ENCODE peak calls at places on chromosomes 13 and 19, in six cellular contexts. One of them, this sample, is unnamed.

GRCh38 chr13:40517486-40518311 is 148.7 kb downstream of the FOXO1 start:
- DNase-seq in AG04449: no peak
- DNase-seq in mucosa of descending colon: no peak
- DNase-seq in naive thymus-derived CD4-positive, alpha-beta T cell: no peak
- DNase-seq in fibroblast of lung: no peak
- DNase-seq in MG63: no peak
- DNase-seq in this sample: no peak

GRCh38 chr13:82661126-82661525 is 1221.1 kb downstream of the SLITRK1 start:
- DNase-seq in AG04449: no peak
- DNase-seq in mucosa of descending colon: no peak
- DNase-seq in naive thymus-derived CD4-positive, alpha-beta T cell: no peak
- DNase-seq in fibroblast of lung: no peak
- DNase-seq in MG63: no peak
- DNase-seq in this sample: no peak

GRCh38 chr13:46523972-46524737 is 28.8 kb upstream of the LRCH1 start:
- DNase-seq in naive thymus-derived CD4-positive, alpha-beta T cell: no peak
- DNase-seq in MG63: peak
- DNase-seq in AG04449: no peak
- DNase-seq in mucosa of descending colon: no peak
- DNase-seq in fibroblast of lung: peak
- DNase-seq in this sample: peak

GRCh38 chr19:10228925-10229324 is 2.2 kb downstream of the S1PR2 start:
- DNase-seq in AG04449: no peak
- DNase-seq in fibroblast of lung: peak
- DNase-seq in mucosa of descending colon: no peak
- DNase-seq in MG63: peak
- DNase-seq in naive thymus-derived CD4-positive, alpha-beta T cell: no peak
- DNase-seq in this sample: peak

GRCh38 chr13:41934994-41935393 is 25.9 kb downstream of the VWA8 start:
- DNase-seq in MG63: no peak
- DNase-seq in mucosa of descending colon: no peak
- DNase-seq in AG04449: no peak
- DNase-seq in fibroblast of lung: no peak
- DNase-seq in naive thymus-derived CD4-positive, alpha-beta T cell: no peak
- DNase-seq in this sample: no peak

GRCh38 chr13:108463365-108463764 is 166.0 kb upstream of the MYO16 start:
- DNase-seq in naive thymus-derived CD4-positive, alpha-beta T cell: no peak
- DNase-seq in fibroblast of lung: peak
- DNase-seq in mucosa of descending colon: no peak
- DNase-seq in MG63: no peak
- DNase-seq in AG04449: peak
- DNase-seq in this sample: no peak

GRCh38 chr13:102589291-102589822 is 7.4 kb upstream of the TPP2 start:
- DNase-seq in MG63: no peak
- DNase-seq in mucosa of descending colon: no peak
- DNase-seq in AG04449: no peak
- DNase-seq in naive thymus-derived CD4-positive, alpha-beta T cell: no peak
- DNase-seq in fibroblast of lung: no peak
- DNase-seq in this sample: no peak

GRCh38 chr13:29969286-29969685 is 118.9 kb upstream of the UBL3 start:
- DNase-seq in naive thymus-derived CD4-positive, alpha-beta T cell: no peak
- DNase-seq in MG63: peak
- DNase-seq in mucosa of descending colon: no peak
- DNase-seq in fibroblast of lung: peak
- DNase-seq in AG04449: peak
- DNase-seq in this sample: no peak

GRCh38 chr13:111458001-111458531 is 137.6 kb downstream of the TEX29 start:
- DNase-seq in naive thymus-derived CD4-positive, alpha-beta T cell: no peak
- DNase-seq in MG63: no peak
- DNase-seq in fibroblast of lung: no peak
- DNase-seq in AG04449: no peak
- DNase-seq in mucosa of descending colon: no peak
- DNase-seq in this sample: no peak

GRCh38 chr13:112996671-112997091 is 27.7 kb downstream of the MCF2L start:
- DNase-seq in AG04449: no peak
- DNase-seq in naive thymus-derived CD4-positive, alpha-beta T cell: no peak
- DNase-seq in fibroblast of lung: no peak
- DNase-seq in mucosa of descending colon: peak
- DNase-seq in MG63: no peak
- DNase-seq in this sample: no peak

GRCh38 chr13:101773062-101773461 is 320.6 kb downstream of the ITGBL1 start:
- DNase-seq in fibroblast of lung: no peak
- DNase-seq in AG04449: no peak
- DNase-seq in mucosa of descending colon: no peak
- DNase-seq in naive thymus-derived CD4-positive, alpha-beta T cell: no peak
- DNase-seq in MG63: no peak
- DNase-seq in this sample: no peak

GRCh38 chr19:54458648-54459281 is 4.8 kb downstream of the LENG9 start:
- DNase-seq in AG04449: no peak
- DNase-seq in MG63: no peak
- DNase-seq in naive thymus-derived CD4-positive, alpha-beta T cell: no peak
- DNase-seq in fibroblast of lung: no peak
- DNase-seq in mucosa of descending colon: no peak
- DNase-seq in this sample: no peak

GRCh38 chr13:25881946-25882574 is 169.8 kb downstream of the SHISA2 start:
- DNase-seq in naive thymus-derived CD4-positive, alpha-beta T cell: no peak
- DNase-seq in MG63: no peak
- DNase-seq in mucosa of descending colon: no peak
- DNase-seq in fibroblast of lung: peak
- DNase-seq in AG04449: no peak
- DNase-seq in this sample: peak

GRCh38 chr19:28142258-28142657 is 1070.7 kb downstream of the UQCRFS1 start:
- DNase-seq in mucosa of descending colon: no peak
- DNase-seq in naive thymus-derived CD4-positive, alpha-beta T cell: no peak
- DNase-seq in fibroblast of lung: no peak
- DNase-seq in AG04449: no peak
- DNase-seq in MG63: no peak
- DNase-seq in this sample: no peak

GRCh38 chr19:35931161-35931873 is 4.9 kb upstream of the LRFN3 start:
- DNase-seq in naive thymus-derived CD4-positive, alpha-beta T cell: peak
- DNase-seq in MG63: peak
- DNase-seq in mucosa of descending colon: peak
- DNase-seq in AG04449: peak
- DNase-seq in fibroblast of lung: peak
- DNase-seq in this sample: peak

GRCh38 chr19:48196933-48197665 is 26.6 kb downstream of the ZSWIM9 start:
- DNase-seq in naive thymus-derived CD4-positive, alpha-beta T cell: no peak
- DNase-seq in MG63: no peak
- DNase-seq in AG04449: no peak
- DNase-seq in mucosa of descending colon: no peak
- DNase-seq in fibroblast of lung: no peak
- DNase-seq in this sample: no peak

GRCh38 chr13:79918620-79919019 is 422.3 kb downstream of the SPRY2 start:
- DNase-seq in AG04449: no peak
- DNase-seq in naive thymus-derived CD4-positive, alpha-beta T cell: no peak
- DNase-seq in MG63: no peak
- DNase-seq in mucosa of descending colon: no peak
- DNase-seq in fibroblast of lung: no peak
- DNase-seq in this sample: peak

GRCh38 chr19:50036905-50037304 is 11.1 kb downstream of the ZNF473 start:
- DNase-seq in mucosa of descending colon: no peak
- DNase-seq in fibroblast of lung: no peak
- DNase-seq in naive thymus-derived CD4-positive, alpha-beta T cell: no peak
- DNase-seq in AG04449: no peak
- DNase-seq in MG63: no peak
- DNase-seq in this sample: no peak

GRCh38 chr13:31909889-31910551 is 121.6 kb upstream of the FRY start:
- DNase-seq in mucosa of descending colon: no peak
- DNase-seq in naive thymus-derived CD4-positive, alpha-beta T cell: peak
- DNase-seq in AG04449: no peak
- DNase-seq in fibroblast of lung: peak
- DNase-seq in MG63: peak
- DNase-seq in this sample: peak

GRCh38 chr19:329876-330275 is 14.7 kb downstream of the MIER2 start:
- DNase-seq in naive thymus-derived CD4-positive, alpha-beta T cell: no peak
- DNase-seq in fibroblast of lung: no peak
- DNase-seq in AG04449: no peak
- DNase-seq in MG63: no peak
- DNase-seq in mucosa of descending colon: no peak
- DNase-seq in this sample: no peak

GRCh38 chr13:26895081-26895807 is 134.7 kb upstream of the GPR12 start:
- DNase-seq in mucosa of descending colon: no peak
- DNase-seq in fibroblast of lung: no peak
- DNase-seq in MG63: no peak
- DNase-seq in naive thymus-derived CD4-positive, alpha-beta T cell: no peak
- DNase-seq in AG04449: no peak
- DNase-seq in this sample: no peak

GRCh38 chr13:101473458-101473857 is 21.0 kb downstream of the ITGBL1 start:
- DNase-seq in naive thymus-derived CD4-positive, alpha-beta T cell: no peak
- DNase-seq in fibroblast of lung: peak
- DNase-seq in AG04449: peak
- DNase-seq in mucosa of descending colon: no peak
- DNase-seq in MG63: peak
- DNase-seq in this sample: no peak

GRCh38 chr13:21232196-21232595 is 55.7 kb downstream of the MRPL57 start:
- DNase-seq in mucosa of descending colon: no peak
- DNase-seq in MG63: peak
- DNase-seq in AG04449: no peak
- DNase-seq in naive thymus-derived CD4-positive, alpha-beta T cell: no peak
- DNase-seq in fibroblast of lung: peak
- DNase-seq in this sample: no peak

GRCh38 chr13:45564108-45564507 is 51.4 kb downstream of the ERICH6B start:
- DNase-seq in naive thymus-derived CD4-positive, alpha-beta T cell: no peak
- DNase-seq in MG63: peak
- DNase-seq in mucosa of descending colon: no peak
- DNase-seq in fibroblast of lung: peak
- DNase-seq in AG04449: peak
- DNase-seq in this sample: peak

GRCh38 chr13:49225358-49226042 is 5.4 kb downstream of the MLNR start:
- DNase-seq in MG63: no peak
- DNase-seq in AG04449: no peak
- DNase-seq in naive thymus-derived CD4-positive, alpha-beta T cell: no peak
- DNase-seq in mucosa of descending colon: no peak
- DNase-seq in fibroblast of lung: no peak
- DNase-seq in this sample: no peak

GRCh38 chr19:52270266-52270885 is 989 bp downstream of the ZNF766 start:
- DNase-seq in naive thymus-derived CD4-positive, alpha-beta T cell: no peak
- DNase-seq in AG04449: no peak
- DNase-seq in fibroblast of lung: no peak
- DNase-seq in mucosa of descending colon: no peak
- DNase-seq in MG63: peak
- DNase-seq in this sample: peak

GRCh38 chr19:27754700-27755099 is 1458.3 kb downstream of the UQCRFS1 start:
- DNase-seq in mucosa of descending colon: no peak
- DNase-seq in fibroblast of lung: no peak
- DNase-seq in AG04449: no peak
- DNase-seq in MG63: no peak
- DNase-seq in naive thymus-derived CD4-positive, alpha-beta T cell: no peak
- DNase-seq in this sample: no peak

GRCh38 chr13:39326471-39326870 is 276.5 kb downstream of the LHFPL6 start:
- DNase-seq in naive thymus-derived CD4-positive, alpha-beta T cell: no peak
- DNase-seq in AG04449: no peak
- DNase-seq in fibroblast of lung: peak
- DNase-seq in MG63: no peak
- DNase-seq in mucosa of descending colon: no peak
- DNase-seq in this sample: no peak

DNA sequence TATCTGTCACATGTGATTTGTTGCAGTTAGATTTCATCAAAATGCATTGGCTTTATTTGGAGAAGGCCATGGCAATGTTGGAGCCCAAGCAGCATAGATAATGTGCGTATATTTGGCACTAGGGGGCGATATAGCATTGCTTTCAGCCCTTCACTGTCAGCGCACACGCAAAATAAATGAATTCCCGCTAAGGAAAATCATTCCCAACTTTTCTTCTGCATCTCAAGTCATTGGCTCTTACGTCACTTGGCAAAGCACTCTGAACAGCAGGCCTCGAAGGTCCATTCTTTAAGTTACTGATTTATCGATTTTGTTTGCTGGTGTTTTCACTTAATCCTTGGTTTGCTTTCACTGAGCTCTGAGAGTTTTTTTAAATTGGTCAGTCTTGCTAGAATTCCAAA is 97.9 kb upstream of the IPO5 start:
- DNase-seq in AG04449: peak
- DNase-seq in fibroblast of lung: peak
- DNase-seq in mucosa of descending colon: no peak
- DNase-seq in MG63: peak
- DNase-seq in naive thymus-derived CD4-positive, alpha-beta T cell: no peak
- DNase-seq in this sample: peak
- H3K4me3 ChIP-seq in AG04449: no peak
- H3K4me3 ChIP-seq in fibroblast of lung: no peak
- H3K4me3 ChIP-seq in mucosa of descending colon: no peak
- H3K4me3 ChIP-seq in MG63: no peak
- H3K4me3 ChIP-seq in naive thymus-derived CD4-positive, alpha-beta T cell: no peak
- H3K4me3 ChIP-seq in this sample: peak

GRCh38 chr19:43841990-43842389 is 14.9 kb downstream of the ZNF283 start:
- DNase-seq in MG63: no peak
- DNase-seq in mucosa of descending colon: no peak
- DNase-seq in AG04449: no peak
- DNase-seq in fibroblast of lung: no peak
- DNase-seq in naive thymus-derived CD4-positive, alpha-beta T cell: no peak
- DNase-seq in this sample: no peak

GRCh38 chr19:43839139-43839538 is 12.0 kb downstream of the ZNF283 start:
- DNase-seq in MG63: no peak
- DNase-seq in mucosa of descending colon: no peak
- DNase-seq in fibroblast of lung: no peak
- DNase-seq in AG04449: no peak
- DNase-seq in naive thymus-derived CD4-positive, alpha-beta T cell: no peak
- DNase-seq in this sample: no peak
- H3K4me3 ChIP-seq in MG63: no peak
- H3K4me3 ChIP-seq in mucosa of descending colon: no peak
- H3K4me3 ChIP-seq in fibroblast of lung: no peak
- H3K4me3 ChIP-seq in AG04449: no peak
- H3K4me3 ChIP-seq in naive thymus-derived CD4-positive, alpha-beta T cell: no peak
- H3K4me3 ChIP-seq in this sample: no peak

GRCh38 chr19:17950310-17951150 is 16.4 kb upstream of the KCNN1 start:
- DNase-seq in mucosa of descending colon: no peak
- DNase-seq in MG63: no peak
- DNase-seq in AG04449: no peak
- DNase-seq in fibroblast of lung: no peak
- DNase-seq in naive thymus-derived CD4-positive, alpha-beta T cell: peak
- DNase-seq in this sample: no peak

GRCh38 chr19:17953869-17954268 is 13.0 kb upstream of the KCNN1 start:
- DNase-seq in fibroblast of lung: no peak
- DNase-seq in mucosa of descending colon: no peak
- DNase-seq in AG04449: no peak
- DNase-seq in naive thymus-derived CD4-positive, alpha-beta T cell: no peak
- DNase-seq in MG63: no peak
- DNase-seq in this sample: no peak

GRCh38 chr19:17953316-17953801 is 13.5 kb upstream of the KCNN1 start:
- DNase-seq in fibroblast of lung: no peak
- DNase-seq in MG63: no peak
- DNase-seq in mucosa of descending colon: no peak
- DNase-seq in AG04449: no peak
- DNase-seq in naive thymus-derived CD4-positive, alpha-beta T cell: no peak
- DNase-seq in this sample: no peak

GRCh38 chr19:17951151-17952040 is 15.5 kb upstream of the KCNN1 start:
- DNase-seq in mucosa of descending colon: no peak
- DNase-seq in MG63: no peak
- DNase-seq in naive thymus-derived CD4-positive, alpha-beta T cell: no peak
- DNase-seq in fibroblast of lung: no peak
- DNase-seq in AG04449: no peak
- DNase-seq in this sample: no peak

GRCh38 chr19:17952041-17952976 is 14.6 kb upstream of the KCNN1 start:
- DNase-seq in fibroblast of lung: no peak
- DNase-seq in MG63: no peak
- DNase-seq in mucosa of descending colon: no peak
- DNase-seq in AG04449: no peak
- DNase-seq in naive thymus-derived CD4-positive, alpha-beta T cell: no peak
- DNase-seq in this sample: no peak
- H3K4me3 ChIP-seq in fibroblast of lung: no peak
- H3K4me3 ChIP-seq in MG63: no peak
- H3K4me3 ChIP-seq in mucosa of descending colon: no peak
- H3K4me3 ChIP-seq in AG04449: no peak
- H3K4me3 ChIP-seq in naive thymus-derived CD4-positive, alpha-beta T cell: no peak
- H3K4me3 ChIP-seq in this sample: no peak

GRCh38 chr19:5880604-5881078 is 10.3 kb upstream of the FUT5 start:
- DNase-seq in AG04449: peak
- DNase-seq in naive thymus-derived CD4-positive, alpha-beta T cell: no peak
- DNase-seq in mucosa of descending colon: peak
- DNase-seq in MG63: peak
- DNase-seq in fibroblast of lung: peak
- DNase-seq in this sample: peak
- H3K4me3 ChIP-seq in AG04449: no peak
- H3K4me3 ChIP-seq in naive thymus-derived CD4-positive, alpha-beta T cell: no peak
- H3K4me3 ChIP-seq in mucosa of descending colon: no peak
- H3K4me3 ChIP-seq in MG63: no peak
- H3K4me3 ChIP-seq in fibroblast of lung: no peak
- H3K4me3 ChIP-seq in this sample: no peak

This sample was measured in SJCRH30.